ENCODE peak calls at places on chromosomes 12 and 14, in ten cellular contexts. C is ovary, Z is heart right ventricle, Y is choroid plexus epithelial cell, D is pancreas, E is fibroblast of pulmonary artery, O is spleen, I is lower lobe of right lung, J is esophagus squamous epithelium, U is heart left ventricle. B is an unnamed sample.

GRCh38 chr12:55681142-55682077 is 26.3 kb downstream of the ITGA7 start:
- DNase-seq in C (no peak), Z (peak; percentile 65), Y (peak; percentile 42), D (peak; percentile 78), E (peak; percentile 63), O (peak; percentile 83), I (peak; percentile 73), J (no peak), U (peak; percentile 67), B (peak; percentile 20)

GRCh38 chr12:76183459-76184186 is 99.1 kb upstream of the NAP1L1 start:
- DNase-seq in C (no peak), Z (peak; percentile 5), Y (peak; percentile 98), D (no peak), E (peak; percentile 99), O (no peak), I (no peak), J (no peak), U (no peak), B (peak; percentile 96)

GRCh38 chr12:87253157-87253556 is 776.0 kb downstream of the C12orf50 start:
- DNase-seq in C (no peak), Z (no peak), Y (peak; percentile 13), D (peak; percentile 25), E (no peak), O (no peak), I (no peak), J (no peak), U (no peak), B (no peak)

GRCh38 chr14:68968051-68968450 is 11.1 kb downstream of the ACTN1 start:
- DNase-seq in C (no peak), Z (no peak), Y (no peak), D (no peak), E (no peak), O (peak; percentile 76), I (no peak), J (no peak), U (no peak), B (no peak)

GRCh38 chr14:69263771-69264170 is 3.8 kb downstream of the GALNT16 start:
- DNase-seq in C (no peak), Z (no peak), Y (no peak), D (no peak), E (no peak), O (no peak), I (no peak), J (no peak), U (peak; percentile 32), B (no peak)

GRCh38 chr12:77113971-77114370 is 48.6 kb upstream of the E2F7 start:
- DNase-seq in C (no peak), Z (no peak), Y (no peak), D (no peak), E (no peak), O (no peak), I (no peak), J (no peak), U (no peak), B (no peak)

GRCh38 chr14:92755495-92755894 is 7.1 kb upstream of the LGMN start:
- DNase-seq in C (no peak), Z (no peak), Y (peak; percentile 47), D (no peak), E (peak; percentile 42), O (no peak), I (no peak), J (no peak), U (no peak), B (peak; percentile 15)

GRCh38 chr12:92436847-92437246 is 265.9 kb upstream of the PLEKHG7 start:
- DNase-seq in C (no peak), Z (no peak), Y (no peak), D (no peak), E (no peak), O (no peak), I (no peak), J (no peak), U (no peak), B (no peak)

GRCh38 chr14:104240426-104241157 is 102.2 kb downstream of the KIF26A start:
- DNase-seq in C (no peak), Z (no peak), Y (no peak), D (no peak), E (no peak), O (peak; percentile 35), I (peak; percentile 20), J (no peak), U (no peak), B (no peak)

GRCh38 chr12:40769846-40770245 is 77.6 kb downstream of the CNTN1 start:
- DNase-seq in C (no peak), Z (no peak), Y (no peak), D (no peak), E (no peak), O (no peak), I (no peak), J (no peak), U (no peak), B (no peak)

GRCh38 chr14:60915781-60916180 is 65.1 kb downstream of the TRMT5 start:
- DNase-seq in C (no peak), Z (no peak), Y (peak; percentile 19), D (no peak), E (no peak), O (no peak), I (no peak), J (no peak), U (no peak), B (no peak)

GRCh38 chr12:119725523-119725922 is 57.6 kb downstream of the PRKAB1 start:
- DNase-seq in C (no peak), Z (no peak), Y (no peak), D (no peak), E (no peak), O (no peak), I (no peak), J (no peak), U (no peak), B (no peak)

GRCh38 chr12:118645219-118645618 is 268.9 kb downstream of the SUDS3 start:
- DNase-seq in C (no peak), Z (peak; percentile 25), Y (no peak), D (peak; percentile 15), E (no peak), O (no peak), I (no peak), J (no peak), U (no peak), B (no peak)

GRCh38 chr12:13613297-13613696 is 368.1 kb downstream of the GRIN2B start:
- DNase-seq in C (no peak), Z (no peak), Y (no peak), D (no peak), E (no peak), O (no peak), I (no peak), J (no peak), U (no peak), B (no peak)

GRCh38 chr12:14743061-14743460 is 46.7 kb upstream of the GUCY2C start:
- DNase-seq in C (no peak), Z (no peak), Y (no peak), D (no peak), E (no peak), O (no peak), I (no peak), J (no peak), U (no peak), B (no peak)

GRCh38 chr14:67900188-67900587 is 80.6 kb downstream of the RAD51B start:
- DNase-seq in C (no peak), Z (no peak), Y (no peak), D (no peak), E (no peak), O (no peak), I (no peak), J (no peak), U (no peak), B (no peak)

GRCh38 chr12:95417372-95417771 is 56.6 kb upstream of the METAP2 start:
- DNase-seq in C (no peak), Z (no peak), Y (no peak), D (no peak), E (no peak), O (no peak), I (no peak), J (no peak), U (no peak), B (no peak)

GRCh38 chr12:68589194-68589593 is 21.5 kb upstream of the RAP1B start:
- DNase-seq in C (no peak), Z (no peak), Y (no peak), D (no peak), E (no peak), O (no peak), I (no peak), J (no peak), U (no peak), B (no peak)

DNA sequence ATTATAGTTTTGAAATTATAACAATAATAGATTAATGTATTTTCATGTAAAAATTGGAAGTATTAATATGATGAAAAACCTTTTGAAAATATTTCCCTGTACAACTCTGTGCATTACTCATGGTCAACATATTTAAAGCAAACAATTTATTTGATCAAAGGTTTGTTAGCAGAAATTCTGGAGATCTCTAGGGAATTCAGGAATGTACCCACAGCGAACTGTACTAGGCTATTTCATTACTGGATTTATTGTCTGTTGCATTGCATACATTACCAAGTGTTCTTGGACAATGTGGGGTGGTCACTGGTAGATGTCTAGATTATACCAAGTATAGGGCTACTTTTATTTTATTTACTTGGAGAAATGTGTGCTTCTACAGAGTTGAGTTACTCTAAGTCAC is 323.4 kb downstream of the CCER1 start:
- DNase-seq in C (no peak), Z (no peak), Y (peak; percentile 59), D (no peak), E (peak; percentile 26), O (no peak), I (no peak), J (no peak), U (no peak), B (no peak)
- H3K4me3 ChIP-seq in C (no peak overlapping the region), Z (no peak overlapping the region), Y (no peak overlapping the region), D (no peak overlapping the region), E (no peak overlapping the region), O (no peak overlapping the region), I (no peak overlapping the region), J (no peak overlapping the region), U (no peak overlapping the region), B (no peak overlapping the region)

GRCh38 chr14:86450075-86450474 is 920.1 kb downstream of the FLRT2 start:
- DNase-seq in C (no peak), Z (peak; percentile 4), Y (no peak), D (no peak), E (no peak), O (no peak), I (no peak), J (no peak), U (no peak), B (peak; percentile 4)
- TF ChIP-seq CTCF in C (no peak), Z (no peak), Y (no peak), D (no peak), E (no peak), O (no peak), I (no peak), J (no peak), U (no peak), B (no peak)

GRCh38 chr14:93977790-93978581 is 1.6 kb upstream of the ASB2 start:
- DNase-seq in C (no peak), Z (no peak), Y (no peak), D (no peak), E (no peak), O (no peak), I (no peak), J (no peak), U (no peak), B (no peak)
- H3K4me3 ChIP-seq in C (no peak overlapping the region), Z (no peak overlapping the region), Y (no peak overlapping the region), D (no peak overlapping the region), E (no peak overlapping the region), O (no peak overlapping the region), I (no peak overlapping the region), J (no peak overlapping the region), U (no peak overlapping the region), B (no peak overlapping the region)

DNA sequence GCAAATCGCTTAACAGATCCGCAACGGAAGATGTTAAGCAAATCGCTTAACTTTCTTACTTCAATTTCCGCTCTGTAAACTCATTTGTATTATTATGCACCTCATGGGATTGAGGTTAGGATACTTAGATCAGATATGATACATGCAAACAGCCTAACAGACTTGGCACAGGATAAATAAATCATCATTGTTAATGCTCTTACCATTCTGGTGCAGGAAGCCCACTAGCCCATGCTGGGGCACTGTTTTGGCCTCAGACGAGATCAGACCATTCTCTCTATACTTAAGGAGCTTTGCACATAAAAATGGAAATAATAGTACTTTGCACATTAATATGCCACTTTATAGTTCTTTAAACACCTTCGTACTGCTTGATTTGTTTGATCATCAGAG is 445 bp downstream of the NCAPD2 start:
- DNase-seq in C (no peak), Z (no peak), Y (no peak), D (no peak), E (no peak), O (no peak), I (no peak), J (no peak), U (no peak), B (no peak)
- TF ChIP-seq CTCF in C (no peak), Z (no peak), Y (peak; percentile 29), D (no peak), E (peak; percentile 16), O (no peak), I (no peak), J (no peak), U (no peak), B (no peak)

B was measured in fibroblast of villous mesenchyme.